ENCODE peak calls at places on chromosomes 1 and 21, in ten cellular contexts. Y is GM23338, G is fibroblast of lung, Z is mammary epithelial cell, H is endothelial cell of umbilical vein, K is H1, X is hepatocyte, V is DND-41, L is H9, N is HCT116. A is an unnamed sample. For H3K79me2, the result is how much of the 10 kb centered on the place peaks cover.

GRCh38 chr1:166165661-166166399 is 971 bp downstream of the FAM78B start:
- DNase-seq in V (no peak), X (peak), H (peak), G (peak), L (peak), Y (peak), Z (peak), K (peak), N (no peak), A (peak)

GRCh38 chr1:225849905-225850304 is 32.3 kb downstream of the TMEM63A start:
- DNase-seq in N (no peak), V (no peak), X (no peak), H (no peak), G (no peak), L (peak), K (no peak), Y (no peak), Z (no peak), A (no peak)

GRCh38 chr1:171817511-171818265 is 23.6 kb upstream of the DNM3 start:
- DNase-seq in G (peak), X (peak), N (peak), K (no peak), Z (peak), H (peak), Y (peak), L (peak), V (no peak), A (peak)

GRCh38 chr1:59730759-59731478 is 83.8 kb upstream of the HOOK1 start:
- DNase-seq in H (peak), X (peak), L (no peak), Y (no peak), G (peak), V (peak), N (peak), K (no peak), Z (peak), A (no peak)

GRCh38 chr1:211480941-211481545 is 10.9 kb downstream of the RD3 start:
- DNase-seq in X (no peak), V (no peak), H (no peak), Y (no peak), L (no peak), G (no peak), K (peak), Z (no peak), N (no peak), A (no peak)

GRCh38 chr1:98870959-98871903 is 133.4 kb downstream of the PLPPR5 start:
- DNase-seq in X (no peak), V (peak), L (no peak), G (peak), N (no peak), Z (peak), K (no peak), Y (peak), H (peak), A (no peak)

GRCh38 chr1:192462630-192463029 is 112.9 kb upstream of the RGS1 start:
- DNase-seq in N (no peak), K (no peak), L (no peak), H (no peak), V (no peak), Z (no peak), X (no peak), Y (no peak), G (no peak), A (no peak)

GRCh38 chr1:89706700-89707012 is 73.7 kb downstream of the LRRC8C start:
- DNase-seq in V (no peak), Z (no peak), X (no peak), K (no peak), G (no peak), Y (peak), H (no peak), L (no peak), N (no peak), A (no peak)

GRCh38 chr1:10659646-10660540 is 136.6 kb downstream of the CASZ1 start:
- DNase-seq in V (no peak), Z (no peak), K (no peak), L (no peak), Y (no peak), N (no peak), X (no peak), G (no peak), H (no peak), A (no peak)

GRCh38 chr1:101295212-101295611 is 58.4 kb downstream of the S1PR1 start:
- DNase-seq in Z (peak), Y (no peak), K (no peak), N (no peak), X (no peak), H (no peak), V (no peak), G (no peak), L (no peak), A (no peak)

GRCh38 chr1:235818632-235819136 is 48.0 kb downstream of the LYST start:
- DNase-seq in X (no peak), L (no peak), K (no peak), N (no peak), Y (no peak), Z (no peak), H (no peak), G (peak), V (no peak), A (no peak)

GRCh38 chr1:192327997-192328396 is 11.2 kb downstream of the RGS21 start:
- DNase-seq in V (no peak), X (no peak), G (no peak), N (no peak), Y (no peak), L (no peak), K (no peak), Z (no peak), H (no peak), A (no peak)

GRCh38 chr1:19113362-19114092 is 96.5 kb downstream of the UBR4 start:
- DNase-seq in Y (peak), V (peak), X (peak), G (peak), H (peak), Z (peak), K (no peak), N (peak), L (peak), A (peak)

GRCh38 chr1:205108464-205108863 is 13.3 kb downstream of the RBBP5 start:
- DNase-seq in K (no peak), G (no peak), Z (no peak), X (no peak), N (no peak), H (no peak), Y (no peak), L (no peak), V (no peak), A (no peak)

GRCh38 chr1:238451006-238451405 is 560.3 kb upstream of the ZP4 start:
- DNase-seq in L (no peak), K (no peak), V (no peak), H (no peak), Z (peak), N (no peak), X (no peak), G (peak), Y (no peak), A (no peak)

GRCh38 chr1:90850181-90850924 is 133.3 kb upstream of the BARHL2 start:
- DNase-seq in X (peak), Z (no peak), N (no peak), L (peak), Y (peak), G (peak), K (no peak), V (no peak), H (no peak), A (peak)

GRCh38 chr21:45537746-45538291 is 4.4 kb downstream of the SLC19A1 start:
- DNase-seq in V (no peak), L (no peak), G (no peak), K (peak), Z (no peak), H (no peak), X (no peak), N (no peak), Y (no peak), A (no peak)

GRCh38 chr21:26736449-26736848 is 108.8 kb downstream of the ADAMTS1 start:
- DNase-seq in Y (no peak), G (no peak), K (no peak), X (no peak), N (no peak), L (no peak), V (no peak), H (no peak), Z (no peak), A (no peak)

DNA sequence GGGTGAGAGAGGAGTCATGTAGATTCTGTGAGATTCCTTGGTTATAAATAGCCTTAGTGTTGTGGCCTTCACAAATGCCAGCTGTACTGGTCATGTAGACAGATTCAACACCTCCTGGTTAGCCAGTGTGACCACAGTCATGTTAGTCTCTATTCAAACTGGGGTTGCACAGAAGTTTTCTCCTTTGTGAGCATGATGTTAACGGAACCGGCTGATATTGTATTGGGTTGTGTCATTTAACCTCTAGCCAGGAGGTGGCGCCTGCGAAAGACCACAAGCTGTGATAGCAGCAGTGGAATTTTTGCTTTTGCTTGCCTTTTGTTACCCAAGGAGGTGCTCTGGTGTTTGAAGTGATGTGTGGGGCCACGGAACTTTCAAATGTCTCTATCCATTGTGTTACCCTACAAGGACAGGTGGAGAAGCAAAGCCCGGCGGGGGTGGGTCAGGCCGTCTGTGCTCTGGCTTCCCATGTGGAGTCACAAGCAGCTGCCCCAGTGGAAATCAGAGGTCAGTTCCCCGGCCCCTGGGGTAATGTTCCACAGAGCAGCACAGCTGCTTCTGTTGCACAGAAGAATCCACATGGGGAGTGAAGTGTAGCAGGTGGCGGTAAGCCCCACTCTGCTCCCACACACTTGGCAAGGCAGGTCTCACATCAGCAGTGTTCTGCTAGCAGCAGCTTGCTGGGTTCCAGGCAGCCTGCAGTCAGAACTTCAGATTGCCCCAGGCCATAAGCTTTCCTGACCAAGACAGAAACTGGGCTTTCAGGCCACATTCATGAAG is 112.6 kb downstream of the ADAMTS1 start:
- DNase-seq in Z (peak), X (peak), V (peak), L (peak), G (peak), Y (peak), K (peak), N (no peak), H (peak), A (peak)
- TF ChIP-seq CTCF in Z (peak), X (peak), V (peak), L (peak), G (peak), Y (peak), K (peak), N (no peak), H (peak), A (peak)

DNA sequence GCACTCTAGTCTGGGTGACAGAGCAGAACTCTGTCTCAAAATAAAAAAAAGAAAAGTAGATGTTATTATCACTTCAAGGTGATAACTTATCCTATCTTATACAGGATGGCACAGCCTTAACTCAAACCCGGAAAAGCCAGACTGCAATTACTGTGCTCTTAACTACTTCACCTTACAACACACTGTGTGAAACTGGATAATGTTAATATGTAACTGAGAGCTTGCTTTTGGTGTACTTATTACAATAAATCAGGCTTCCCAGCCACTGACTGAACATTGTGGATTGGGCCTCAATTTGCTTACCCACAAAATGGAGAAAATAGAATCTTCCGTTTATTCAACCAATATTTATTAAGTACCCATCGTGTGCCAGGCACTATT is 1.4 kb downstream of the ORC1 start:
- DNase-seq in G (no peak), N (no peak), H (no peak), L (no peak), V (no peak), K (no peak), X (peak), Z (no peak), Y (no peak), A (no peak)
- H3K79me2 ChIP-seq in G (under half), N (half or more), H (under half), L (under half), V (half or more), K (half or more), X (under half), Z (half or more), Y (half or more), A (half or more)

DNA sequence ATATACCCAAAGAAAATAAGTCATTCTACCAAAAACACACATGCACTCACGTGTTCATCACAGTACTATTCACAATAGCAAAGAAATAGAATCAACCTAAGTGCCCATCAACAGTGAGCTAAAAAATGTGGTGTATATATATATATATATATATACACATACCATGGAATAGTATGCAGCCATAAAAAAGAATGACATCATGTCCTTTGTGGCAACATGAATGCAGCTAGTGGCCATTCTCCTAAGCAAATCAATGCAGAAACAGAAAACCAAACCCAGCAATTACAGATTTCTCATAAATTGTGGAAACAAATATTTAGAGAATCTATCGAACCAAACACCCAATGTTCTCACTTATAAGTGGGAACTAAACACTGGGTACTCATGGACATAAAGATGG is 585.7 kb downstream of the SMYD3 start:
- DNase-seq in Y (no peak), X (no peak), K (no peak), Z (no peak), L (no peak), V (no peak), G (no peak), N (no peak), H (no peak), A (no peak)
- H2AFZ ChIP-seq in Y (no peak), X (no peak), K (no peak), Z (no peak), L (no peak), V (no peak), G (no peak), N (no peak), H (no peak), A (no peak)

DNA sequence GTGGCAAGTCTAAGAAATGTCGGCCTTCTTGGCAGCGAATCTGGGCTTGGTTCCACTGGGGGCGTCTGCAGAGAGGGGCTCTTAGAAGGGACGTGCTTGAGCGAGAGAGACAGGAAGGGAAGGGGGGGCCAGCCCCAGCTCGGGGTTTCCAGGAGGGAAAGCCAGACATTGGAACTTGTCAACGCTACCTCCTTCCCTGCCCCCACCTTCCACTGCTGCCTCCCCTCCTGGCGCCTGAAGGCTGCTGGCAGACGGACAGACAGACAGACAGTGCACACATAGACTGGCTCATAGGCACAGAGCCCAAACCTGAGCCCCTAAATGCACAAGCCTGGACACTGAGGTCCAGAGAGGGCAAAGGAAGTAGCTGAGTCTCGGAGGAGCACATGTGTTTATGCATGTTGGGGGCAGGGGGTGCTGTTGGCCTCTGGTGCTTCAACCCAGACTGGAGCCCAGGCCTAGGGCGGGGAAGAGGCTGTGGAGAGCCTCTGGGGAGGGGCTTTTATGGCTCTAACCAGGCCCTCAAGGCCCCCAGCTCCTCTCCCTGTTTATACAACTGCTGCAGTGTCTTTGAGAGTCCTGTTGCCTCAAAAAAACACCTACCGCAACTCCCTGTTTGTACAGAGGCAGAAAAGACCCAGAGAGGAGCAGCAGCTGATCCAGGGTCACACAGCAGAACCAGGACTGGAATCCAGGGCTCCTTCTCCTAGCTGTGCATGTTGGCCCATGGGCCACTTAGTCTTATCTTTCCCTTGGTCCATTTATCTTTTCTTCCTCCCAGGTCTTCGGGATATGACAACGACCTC is 33.1 kb upstream of the WASF2 start:
- DNase-seq in H (peak), N (no peak), X (peak), G (no peak), Z (no peak), K (peak), L (no peak), V (no peak), Y (peak), A (peak)
- TF ChIP-seq CTCF in H (peak), N (no peak), X (peak), G (peak), Z (no peak), K (no peak), L (peak), V (peak), Y (peak), A (peak)

GRCh38 chr1:67204298-67204697 is 38.0 kb downstream of the IL23R start:
- DNase-seq in K (no peak), X (no peak), L (no peak), N (no peak), G (no peak), Y (no peak), H (no peak), V (no peak), Z (no peak), A (no peak)
- H3K79me2 ChIP-seq in K (under half), X (under half), L (under half), N (under half), G (under half), Y (under half), H (under half), V (under half), Z (under half), A (under half)

DNA sequence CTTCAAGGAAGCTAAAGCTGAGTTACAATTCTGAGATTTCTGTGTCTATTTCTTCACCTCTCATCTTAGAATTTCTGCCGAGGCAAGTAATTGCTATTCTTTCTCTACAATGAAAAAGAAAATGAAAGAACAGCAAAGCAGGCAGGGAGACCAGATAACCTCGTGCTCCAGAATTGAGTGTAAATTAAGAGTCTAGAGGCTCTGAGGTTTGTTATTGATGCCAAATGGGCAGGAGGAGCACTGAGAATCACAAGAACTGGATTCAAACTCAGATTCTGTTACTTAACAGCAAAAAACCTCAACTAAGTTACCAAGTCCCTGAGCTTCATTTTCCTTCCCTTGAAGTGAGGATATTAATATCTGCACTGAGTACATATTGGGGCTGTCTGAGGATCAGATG is 5.5 kb upstream of the DDR2 start:
- DNase-seq in L (no peak), V (no peak), H (peak), Y (no peak), K (no peak), Z (no peak), N (no peak), G (no peak), X (no peak), A (no peak)
- H2AFZ ChIP-seq in L (no peak), V (no peak), H (peak), Y (no peak), K (no peak), Z (no peak), N (no peak), G (peak), X (peak), A (no peak)

GRCh38 chr1:50747394-50747793 is 212.7 kb downstream of the FAF1 start:
- DNase-seq in Z (no peak), H (no peak), G (no peak), N (no peak), L (no peak), X (no peak), K (no peak), V (no peak), Y (no peak), A (no peak)

DNA sequence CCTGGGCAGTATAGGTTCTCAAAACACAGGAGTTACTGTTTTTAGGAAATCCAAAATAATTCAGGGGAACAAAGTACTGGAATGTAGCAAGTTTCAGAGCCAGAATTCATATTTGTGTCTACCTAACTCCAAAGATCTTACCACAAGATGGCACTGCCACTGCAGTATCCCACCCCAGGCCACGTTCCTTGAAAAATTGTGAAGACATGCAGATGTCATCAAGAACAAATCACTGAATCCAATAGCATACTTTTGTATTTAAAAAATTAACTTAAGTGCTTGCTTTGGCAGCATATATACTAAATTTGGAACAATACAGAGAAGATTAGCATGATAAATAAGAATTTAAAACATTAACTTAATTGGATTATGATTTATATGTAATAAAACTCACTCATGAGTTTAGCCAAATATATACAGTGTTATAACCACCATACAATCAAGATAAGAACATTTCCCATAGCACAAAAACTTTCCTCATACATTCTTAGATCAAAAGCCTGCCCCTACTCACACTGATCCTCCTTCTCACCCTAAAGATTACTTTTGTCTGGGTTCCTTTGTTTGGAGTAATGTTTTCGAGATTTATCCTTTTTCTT is 209.9 kb downstream of the FAF1 start:
- DNase-seq in K (no peak), N (peak), Y (peak), V (peak), Z (peak), X (peak), L (no peak), G (peak), H (peak), A (peak)
- TF ChIP-seq CTCF in K (no peak), N (peak), Y (peak), V (peak), Z (peak), X (peak), L (peak), G (peak), H (peak), A (peak)